ENCODE peak calls at places on chromosomes 5 and 9, in nine cellular contexts. R is putamen, L is NCI-H774, V is body of pancreas, P is activated T-cell treated with anti-CD3 and anti-CD28 coated beads for 24 hours, U is cardiac fibroblast, Y is fibroblast of lung, K is Calu3, S is EL. J is an unnamed sample.

GRCh38 chr9:77896269-77897245 is 135.1 kb downstream of the GNAQ start:
- DNase-seq in R (peak; percentile 60), L (peak; percentile 43), V (no peak), P (no peak), U (no peak), Y (no peak), K (no peak), S (no peak), J (no peak)

GRCh38 chr5:31317642-31318041 is 124.2 kb downstream of the CDH6 start:
- DNase-seq in R (no peak), L (no peak), V (no peak), P (no peak), U (no peak), Y (no peak), K (no peak), S (no peak), J (no peak)

GRCh38 chr5:13505326-13505725 is 439.2 kb downstream of the DNAH5 start:
- DNase-seq in R (no peak), L (no peak), V (no peak), P (no peak), U (no peak), Y (no peak), K (no peak), S (no peak), J (no peak)

GRCh38 chr5:982377-983237 is 26.0 kb upstream of the NKD2 start:
- DNase-seq in R (no peak), L (no peak), V (peak; percentile 13), P (no peak), U (no peak), Y (no peak), K (peak; percentile 28), S (no peak), J (no peak)

GRCh38 chr5:16461026-16461425 is 4.6 kb downstream of the ZNF622 start:
- DNase-seq in R (no peak), L (no peak), V (no peak), P (no peak), U (peak; percentile 40), Y (peak; percentile 36), K (no peak), S (peak; percentile 62), J (no peak)

GRCh38 chr9:12790883-12791282 is 16.1 kb downstream of the LURAP1L start:
- DNase-seq in R (no peak), L (no peak), V (no peak), P (no peak), U (no peak), Y (no peak), K (no peak), S (no peak), J (no peak)

GRCh38 chr5:28896949-28897348 is 1858.6 kb upstream of the CDH9 start:
- DNase-seq in R (no peak), L (peak; percentile 26), V (no peak), P (no peak), U (peak; percentile 1), Y (no peak), K (no peak), S (no peak), J (no peak)

GRCh38 chr5:125560476-125561225 is 814.2 kb upstream of the ZNF608 start:
- DNase-seq in R (no peak), L (no peak), V (no peak), P (no peak), U (peak; percentile 78), Y (no peak), K (no peak), S (no peak), J (no peak)

GRCh38 chr5:122153230-122153629 is 23.9 kb downstream of the ZNF474 start:
- DNase-seq in R (no peak), L (no peak), V (no peak), P (no peak), U (peak; percentile 79), Y (peak; percentile 75), K (no peak), S (peak; percentile 82), J (no peak)

GRCh38 chr5:141567513-141568117 is 51.2 kb downstream of the DIAPH1 start:
- DNase-seq in R (no peak), L (no peak), V (no peak), P (no peak), U (peak; percentile 37), Y (peak; percentile 31), K (no peak), S (peak; percentile 17), J (no peak)

GRCh38 chr9:89955144-89955543 is 350.3 kb downstream of the GADD45G start:
- DNase-seq in R (no peak), L (no peak), V (no peak), P (no peak), U (no peak), Y (no peak), K (no peak), S (no peak), J (no peak)

GRCh38 chr9:132809677-132810076 is 68.4 kb downstream of the AK8 start:
- DNase-seq in R (no peak), L (no peak), V (no peak), P (no peak), U (no peak), Y (no peak), K (no peak), S (no peak), J (no peak)

GRCh38 chr5:157732130-157732783 is 1.0 kb downstream of the THG1L start:
- DNase-seq in R (no peak), L (no peak), V (no peak), P (no peak), U (no peak), Y (no peak), K (no peak), S (no peak), J (no peak)

GRCh38 chr9:91536211-91536691 is 112.6 kb upstream of the NFIL3 start:
- DNase-seq in R (no peak), L (peak; percentile 21), V (no peak), P (no peak), U (peak; percentile 73), Y (peak; percentile 80), K (peak; percentile 14), S (peak; percentile 76), J (no peak)

GRCh38 chr9:124149992-124150391 is 107.8 kb upstream of the NEK6 start:
- DNase-seq in R (no peak), L (no peak), V (no peak), P (no peak), U (no peak), Y (no peak), K (no peak), S (no peak), J (no peak)

GRCh38 chr9:71509054-71509453 is 259.3 kb downstream of the CEMIP2 start:
- DNase-seq in R (no peak), L (no peak), V (no peak), P (no peak), U (peak; percentile 35), Y (no peak), K (peak; percentile 3), S (no peak), J (no peak)